ENCODE peak calls at places on chromosomes 7 and 10, in six cellular contexts. V, E, I, K, T and O are unnamed samples.

GRCh38 chr10:5532231-5532605 is 7.5 kb downstream of the CALML3 start:
- DNase-seq in V (no peak), E (no peak), I (no peak), K (no peak), T (peak), O (no peak)

GRCh38 chr10:14259696-14260595 is 70.8 kb downstream of the FRMD4A start:
- DNase-seq in V (no peak), E (no peak), I (peak), K (no peak), T (peak), O (peak)

GRCh38 chr10:23779287-23779686 is 340.4 kb downstream of the OTUD1 start:
- DNase-seq in V (no peak), E (no peak), I (no peak), K (no peak), T (no peak), O (no peak)

GRCh38 chr7:111647881-111648280 is 85.6 kb upstream of the IMMP2L start:
- DNase-seq in V (no peak), E (no peak), I (no peak), K (no peak), T (no peak), O (no peak)

GRCh38 chr10:63627881-63628296 is 106.7 kb downstream of the REEP3 start:
- DNase-seq in V (no peak), E (no peak), I (no peak), K (no peak), T (no peak), O (no peak)

GRCh38 chr10:24822557-24822956 is 98.9 kb upstream of the ARHGAP21 start:
- DNase-seq in V (no peak), E (no peak), I (no peak), K (peak), T (no peak), O (no peak)

GRCh38 chr7:116727432-116728009 is 55.5 kb downstream of the MET start:
- DNase-seq in V (no peak), E (no peak), I (no peak), K (no peak), T (no peak), O (no peak)

GRCh38 chr7:151459726-151460473 is 20.0 kb upstream of the CRYGN start:
- DNase-seq in V (no peak), E (no peak), I (peak), K (peak), T (peak), O (no peak)

GRCh38 chr10:60382946-60383681 is 6.6 kb downstream of the ANK3 start:
- DNase-seq in V (no peak), E (no peak), I (no peak), K (no peak), T (no peak), O (no peak)

GRCh38 chr7:148472406-148472805 is 118.2 kb upstream of the C7orf33 start:
- DNase-seq in V (no peak), E (no peak), I (no peak), K (no peak), T (no peak), O (no peak)

GRCh38 chr7:139635521-139636240 is 112.2 kb downstream of the CLEC2L start:
- DNase-seq in V (no peak), E (no peak), I (no peak), K (no peak), T (no peak), O (no peak)

GRCh38 chr10:27815846-27816245 is 70.2 kb upstream of the MKX start:
- DNase-seq in V (no peak), E (no peak), I (no peak), K (no peak), T (no peak), O (no peak)